ENCODE peak calls at places on chromosomes 2 and 18, in eight cellular contexts. W is right cardiac atrium, I is coronary artery, E is upper lobe of right lung, N is A549, S is fibroblast of lung, D is colonic mucosa, M is kidney. A is an unnamed sample.

GRCh38 chr18:35436076-35436649 is 59.0 kb upstream of the ZNF396 start:
- DNase-seq in W (no peak), I (no peak), E (no peak), N (no peak), S (peak), D (no peak), M (no peak), A (no peak)

GRCh38 chr2:235264121-235264493 is 229.7 kb upstream of the AGAP1 start:
- DNase-seq in W (no peak), I (no peak), E (no peak), N (peak), S (no peak), D (no peak), M (no peak), A (no peak)

GRCh38 chr18:28045880-28046279 is 131.1 kb downstream of the CDH2 start:
- DNase-seq in W (no peak), I (no peak), E (no peak), N (no peak), S (no peak), D (no peak), M (no peak), A (no peak)

GRCh38 chr2:241314181-241314932 is 1.1 kb downstream of the HDLBP start:
- DNase-seq in W (no peak), I (no peak), E (no peak), N (peak), S (peak), D (no peak), M (no peak), A (no peak)

GRCh38 chr2:238327751-238328150 is 7.4 kb downstream of the TRAF3IP1 start:
- DNase-seq in W (no peak), I (no peak), E (no peak), N (no peak), S (no peak), D (no peak), M (no peak), A (no peak)

GRCh38 chr2:111659361-111660281 is 224.4 kb downstream of the ANAPC1 start:
- DNase-seq in W (peak), I (peak), E (peak), N (peak), S (peak), D (peak), M (peak), A (no peak)

GRCh38 chr2:215839816-215840215 is 173.5 kb downstream of the MREG start:
- DNase-seq in W (no peak), I (no peak), E (no peak), N (no peak), S (no peak), D (no peak), M (no peak), A (no peak)

GRCh38 chr2:25131567-25132295 is 36.6 kb downstream of the POMC start:
- DNase-seq in W (peak), I (no peak), E (peak), N (no peak), S (no peak), D (peak), M (peak), A (no peak)

GRCh38 chr2:241802806-241803318 is 6.1 kb upstream of the NEU4 start:
- DNase-seq in W (peak), I (no peak), E (peak), N (no peak), S (no peak), D (peak), M (peak), A (no peak)

GRCh38 chr2:3780477-3781402 is 77.4 kb downstream of the DCDC2C start:
- DNase-seq in W (peak), I (no peak), E (peak), N (peak), S (peak), D (peak), M (no peak), A (peak)

GRCh38 chr2:233772583-233772982 is 5.5 kb upstream of the MROH2A start:
- DNase-seq in W (no peak), I (no peak), E (no peak), N (no peak), S (no peak), D (no peak), M (no peak), A (no peak)

GRCh38 chr2:207240649-207241048 is 74.9 kb upstream of the KLF7 start:
- DNase-seq in W (no peak), I (no peak), E (no peak), N (no peak), S (no peak), D (no peak), M (no peak), A (no peak)

GRCh38 chr2:126894585-126895182 is 4.0 kb upstream of the TEX51 start:
- DNase-seq in W (no peak), I (peak), E (peak), N (no peak), S (no peak), D (no peak), M (no peak), A (no peak)

GRCh38 chr2:150584081-150584480 is 96.6 kb upstream of the RND3 start:
- DNase-seq in W (no peak), I (no peak), E (no peak), N (no peak), S (no peak), D (no peak), M (no peak), A (no peak)

GRCh38 chr2:76711490-76711889 is 810.7 kb downstream of the LRRTM4 start:
- DNase-seq in W (no peak), I (no peak), E (no peak), N (no peak), S (no peak), D (no peak), M (no peak), A (no peak)

GRCh38 chr2:218648473-218649100 is 10.8 kb downstream of the ZNF142 start:
- DNase-seq in W (peak), I (no peak), E (no peak), N (peak), S (peak), D (peak), M (no peak), A (peak)

DNA sequence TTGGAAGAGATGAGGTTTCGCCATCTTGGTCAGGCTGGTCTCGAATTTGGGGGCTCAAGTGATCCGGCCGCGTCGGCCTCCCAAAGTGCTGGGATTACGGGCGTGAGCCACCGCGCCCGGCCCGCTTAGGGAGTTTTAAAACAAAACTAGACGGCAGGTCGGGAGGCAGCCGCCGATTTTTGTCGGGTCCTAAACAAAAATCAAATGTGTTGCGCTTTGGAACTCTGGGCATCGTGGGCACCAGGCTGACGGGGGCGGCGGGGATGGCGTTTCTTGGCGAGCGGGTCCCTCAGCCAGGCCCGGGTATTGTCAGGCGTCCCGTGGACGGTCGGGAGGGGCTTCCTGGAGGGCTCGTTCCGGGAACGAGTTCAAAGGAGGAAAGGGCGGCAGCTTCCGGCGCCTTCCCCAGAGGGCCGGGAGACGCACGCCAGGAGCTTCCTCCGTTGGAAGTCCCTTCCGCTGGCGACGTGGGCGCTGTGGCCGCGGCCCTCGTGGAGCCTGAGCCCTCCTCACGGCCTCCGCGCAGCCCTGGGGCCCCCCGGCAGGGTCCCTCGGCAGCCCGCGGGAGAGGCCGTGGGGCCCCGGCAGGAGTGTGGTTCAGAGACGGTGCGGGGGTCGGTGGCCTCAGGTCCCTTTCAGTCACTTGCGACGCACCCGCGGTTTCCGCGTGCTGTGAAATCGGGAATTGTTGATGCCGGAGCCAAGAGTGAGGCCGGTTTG is 59.2 kb downstream of the EMILIN2 start:
- DNase-seq in W (peak), I (peak), E (peak), N (peak), S (peak), D (peak), M (peak), A (peak)
- H3K27ac ChIP-seq in W (no peak), I (no peak), E (peak), N (peak), S (peak), D (peak), M (no peak), A (peak)

DNA sequence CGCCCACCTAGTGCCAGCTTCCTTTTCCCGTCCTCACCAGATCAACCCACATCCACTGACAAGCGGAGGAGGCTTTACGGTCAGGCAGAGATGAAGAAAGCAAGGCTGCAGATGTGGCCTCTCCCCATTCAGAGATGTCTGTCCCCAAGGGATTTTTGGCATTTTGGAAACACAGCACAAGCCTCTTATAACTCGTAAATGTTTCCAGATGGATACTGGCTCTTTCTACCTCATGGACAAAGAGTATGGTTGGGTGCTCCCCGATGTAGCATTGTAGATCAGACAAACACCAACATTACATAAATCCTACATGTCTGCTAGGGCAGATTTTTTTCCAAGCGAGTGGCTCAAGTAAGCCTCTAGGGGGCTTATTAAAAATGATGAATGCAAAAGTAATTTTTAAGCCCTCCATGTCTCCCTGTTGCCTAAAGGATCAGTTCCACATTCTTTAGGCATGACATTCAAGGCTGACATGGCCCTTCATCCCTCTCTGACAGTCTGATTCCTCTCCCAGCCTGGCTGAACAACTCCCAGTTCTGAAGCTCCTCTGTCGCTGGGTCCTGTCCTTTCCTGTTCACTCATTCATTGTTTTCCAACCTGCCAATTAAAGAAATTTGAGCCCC is 11.7 kb downstream of the VIT start:
- DNase-seq in W (no peak), I (no peak), E (no peak), N (no peak), S (no peak), D (no peak), M (no peak), A (peak)
- H3K4me3 ChIP-seq in W (no peak), I (no peak), E (no peak), N (no peak), S (no peak), D (no peak), M (no peak), A (no peak)

GRCh38 chr2:101273045-101273444 is 20.4 kb downstream of the CNOT11 start:
- DNase-seq in W (no peak), I (no peak), E (no peak), N (no peak), S (no peak), D (no peak), M (no peak), A (no peak)
- H3K27ac ChIP-seq in W (no peak), I (no peak), E (no peak), N (no peak), S (no peak), D (no peak), M (no peak), A (no peak)

GRCh38 chr18:39305756-39306155 is 1740.2 kb upstream of the CELF4 start:
- DNase-seq in W (no peak), I (no peak), E (no peak), N (no peak), S (no peak), D (no peak), M (no peak), A (no peak)

GRCh38 chr18:39297225-39297624 is 1731.6 kb upstream of the CELF4 start:
- DNase-seq in W (no peak), I (no peak), E (no peak), N (no peak), S (no peak), D (no peak), M (no peak), A (no peak)

DNA sequence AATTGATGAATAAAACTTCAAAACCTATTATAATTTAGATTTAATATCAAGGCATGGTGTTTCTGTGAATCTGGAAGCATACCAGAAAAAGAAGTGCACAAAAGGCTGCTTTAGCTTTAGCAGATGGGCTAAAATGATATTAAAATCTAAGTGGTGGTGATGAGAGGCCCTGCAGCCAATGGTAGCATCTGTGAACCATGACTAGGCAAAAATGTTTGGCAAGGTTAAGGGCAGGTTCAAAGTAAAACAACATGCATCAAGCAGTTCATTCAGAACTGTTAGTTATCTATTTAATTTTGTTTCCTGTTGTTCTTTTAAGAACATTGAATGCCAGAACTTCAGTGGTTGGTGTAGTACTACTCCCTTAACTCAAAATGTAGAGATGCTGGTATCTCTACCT is 1736.9 kb upstream of the CELF4 start:
- DNase-seq in W (no peak), I (no peak), E (no peak), N (no peak), S (no peak), D (no peak), M (no peak), A (no peak)
- H3K4me3 ChIP-seq in W (no peak), I (no peak), E (no peak), N (no peak), S (no peak), D (no peak), M (no peak), A (no peak)

DNA sequence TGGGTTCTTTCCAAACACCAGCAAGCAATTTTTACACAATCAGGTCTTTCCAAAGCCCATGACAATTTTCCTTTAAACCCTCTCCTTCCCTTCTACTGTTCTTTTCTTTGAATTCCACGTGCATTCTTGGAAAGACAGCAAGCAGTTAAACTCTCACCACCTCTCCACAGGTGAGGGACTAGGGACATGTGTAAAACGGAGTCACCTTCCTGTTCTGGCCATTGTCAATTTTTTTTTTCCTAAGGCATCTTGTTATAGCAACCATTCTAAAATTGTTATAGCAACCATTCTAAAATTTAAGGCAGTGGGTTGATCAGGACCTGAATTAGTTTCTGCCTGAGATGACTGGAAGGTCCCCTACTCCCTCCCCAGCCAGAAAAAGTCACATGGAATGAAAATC is 113.8 kb downstream of the ANKRD44 start:
- DNase-seq in W (no peak), I (no peak), E (no peak), N (no peak), S (no peak), D (no peak), M (no peak), A (no peak)
- H3K27ac ChIP-seq in W (no peak), I (no peak), E (no peak), N (no peak), S (no peak), D (no peak), M (no peak), A (no peak)

GRCh38 chr18:32317651-32318050 is 127.8 kb downstream of the MEP1B start:
- DNase-seq in W (no peak), I (no peak), E (no peak), N (no peak), S (peak), D (no peak), M (no peak), A (no peak)
- H3K4me3 ChIP-seq in W (no peak), I (no peak), E (no peak), N (no peak), S (no peak), D (no peak), M (no peak), A (no peak)

GRCh38 chr2:191476901-191477300 is 201.0 kb upstream of the NABP1 start:
- DNase-seq in W (no peak), I (no peak), E (no peak), N (no peak), S (no peak), D (no peak), M (no peak), A (no peak)
- H3K27ac ChIP-seq in W (no peak), I (no peak), E (no peak), N (no peak), S (no peak), D (no peak), M (no peak), A (no peak)

A was measured in SJSA1.